ENCODE peak calls at places on chromosomes 11 and 22, in four cellular contexts. O is fibroblast of mammary gland, E is MCF 10A, S is NCI-H1092 treated with DMSO at 0.1 percent for 48 hours. G is an unnamed sample.

GRCh38 chr11:63553759-63554158 is 9.4 kb downstream of the PLAAT2 start:
- DNase-seq in O (peak; percentile 10), E (no peak), S (no peak), G (no peak)

GRCh38 chr11:118417801-118418200 is 16.4 kb downstream of the ATP5MG start:
- DNase-seq in O (no peak), E (no peak), S (no peak), G (no peak)

GRCh38 chr11:134725939-134726639 is 314.0 kb upstream of the B3GAT1 start:
- DNase-seq in O (no peak), E (no peak), S (peak; percentile 14), G (no peak)

GRCh38 chr22:39723463-39723862 is 152.9 kb downstream of the CACNA1I start:
- DNase-seq in O (no peak), E (no peak), S (no peak), G (no peak)

GRCh38 chr11:11626128-11626527 is 4.3 kb upstream of the GALNT18 start:
- DNase-seq in O (no peak), E (peak; percentile 25), S (no peak), G (no peak)

GRCh38 chr11:120562806-120563425 is 51.4 kb downstream of the GRIK4 start:
- DNase-seq in O (no peak), E (no peak), S (peak; percentile 12), G (no peak)

GRCh38 chr11:61771995-61772455 is 19.6 kb downstream of the MYRF start:
- DNase-seq in O (no peak), E (no peak), S (no peak), G (no peak)

GRCh38 chr22:49847751-49848689 is 5.6 kb upstream of the ZBED4 start:
- DNase-seq in O (no peak), E (no peak), S (no peak), G (no peak)

GRCh38 chr11:126862664-126863247 is 137.8 kb downstream of the KIRREL3 start:
- DNase-seq in O (no peak), E (no peak), S (peak; percentile 58), G (no peak)

GRCh38 chr11:123063396-123064267 is 1.7 kb upstream of the HSPA8 start:
- DNase-seq in O (peak; percentile 72), E (peak; percentile 72), S (peak; percentile 84), G (no peak)

GRCh38 chr11:12214751-12215150 is 104.4 kb downstream of the MICAL2 start:
- DNase-seq in O (no peak), E (no peak), S (no peak), G (no peak)

GRCh38 chr11:131580466-131580865 is 210.1 kb downstream of the NTM start:
- DNase-seq in O (no peak), E (no peak), S (no peak), G (no peak)

GRCh38 chr11:104256525-104256924 is 92.6 kb upstream of the PDGFD start:
- DNase-seq in O (peak; percentile 6), E (peak; percentile 17), S (no peak), G (no peak)

GRCh38 chr11:10351768-10352641 is 47.1 kb downstream of the ADM start:
- DNase-seq in O (peak; percentile 89), E (peak; percentile 55), S (peak; percentile 79), G (no peak)

GRCh38 chr11:47716692-47717091 is 1.5 kb upstream of the AGBL2 start:
- DNase-seq in O (no peak), E (no peak), S (no peak), G (no peak)

GRCh38 chr11:32326522-32326921 is 108.8 kb downstream of the WT1 start:
- DNase-seq in O (no peak), E (peak; percentile 12), S (no peak), G (no peak)

GRCh38 chr11:83910135-83910534 is 624.0 kb upstream of the CCDC90B start:
- DNase-seq in O (no peak), E (no peak), S (no peak), G (no peak)

GRCh38 chr11:35852056-35852455 is 91.8 kb upstream of the LDLRAD3 start:
- DNase-seq in O (peak; percentile 4), E (no peak), S (no peak), G (no peak)